ENCODE peak calls at places on chromosomes 1 and 21, in four cellular contexts. D is WTC11, C is T-helper 9 cell, A is endothelial cell. P is an unnamed sample.

GRCh38 chr1:186894415-186894814 is 65.7 kb downstream of the PLA2G4A start:
- DNase-seq in D (no peak), C (no peak), A (no peak), P (no peak)

GRCh38 chr1:230636575-230637163 is 5.6 kb upstream of the COG2 start:
- DNase-seq in D (no peak), C (no peak), A (no peak), P (no peak)

GRCh38 chr1:29122987-29123870 is 474 bp downstream of the TMEM200B start:
- DNase-seq in D (peak), C (peak), A (peak), P (no peak)

GRCh38 chr1:188669715-188670114 is 1807.9 kb downstream of the BRINP3 start:
- DNase-seq in D (no peak), C (no peak), A (no peak), P (no peak)

GRCh38 chr1:156852414-156852874 is 6.5 kb downstream of the INSRR start:
- DNase-seq in D (no peak), C (no peak), A (no peak), P (peak)

GRCh38 chr1:66337249-66337648 is 196.7 kb upstream of the SGIP1 start:
- DNase-seq in D (no peak), C (no peak), A (no peak), P (no peak)

GRCh38 chr1:207922554-207922953 is 11.6 kb upstream of the CD34 start:
- DNase-seq in D (no peak), C (no peak), A (peak), P (no peak)

GRCh38 chr1:204837440-204838084 is 33.1 kb upstream of the NFASC start:
- DNase-seq in D (peak), C (peak), A (peak), P (no peak)

GRCh38 chr1:40830419-40830943 is 31.7 kb downstream of the CITED4 start:
- DNase-seq in D (no peak), C (no peak), A (no peak), P (no peak)

GRCh38 chr1:31765041-31765467 is 914 bp upstream of the ADGRB2 start:
- DNase-seq in D (peak), C (no peak), A (peak), P (peak)

GRCh38 chr21:16198546-16198945 is 468.8 kb downstream of the USP25 start:
- DNase-seq in D (no peak), C (no peak), A (no peak), P (peak)

GRCh38 chr1:231828182-231828920 is 201.8 kb downstream of the DISC1 start:
- DNase-seq in D (no peak), C (no peak), A (no peak), P (no peak)

GRCh38 chr1:201739492-201740085 is 89.4 kb upstream of the IPO9 start:
- DNase-seq in D (peak), C (peak), A (peak), P (peak)

GRCh38 chr1:40316595-40317393 is at the start of gene COL9A2:
- DNase-seq in D (peak), C (peak), A (peak), P (peak)

GRCh38 chr1:22143065-22143514 is at the start of gene WNT4:
- DNase-seq in D (peak), C (peak), A (peak), P (no peak)

GRCh38 chr1:76933847-76934657 is 66.8 kb downstream of the ST6GALNAC5 start:
- DNase-seq in D (no peak), C (no peak), A (no peak), P (no peak)

GRCh38 chr1:26276432-26276838 is 3.5 kb upstream of the SH3BGRL3 start:
- DNase-seq in D (no peak), C (no peak), A (no peak), P (no peak)

GRCh38 chr1:44418022-44418673 is 13.1 kb downstream of the RNF220 start:
- DNase-seq in D (peak), C (no peak), A (peak), P (no peak)

GRCh38 chr1:16172964-16173446 is 17.1 kb upstream of the EPHA2 start:
- DNase-seq in D (no peak), C (no peak), A (no peak), P (no peak)

GRCh38 chr1:143680304-143680703 is 291.5 kb downstream of the FAM72C start:
- DNase-seq in D (no peak), C (no peak), A (no peak), P (no peak)

GRCh38 chr1:231731262-231731661 is 104.7 kb downstream of the DISC1 start:
- DNase-seq in D (no peak), C (no peak), A (no peak), P (no peak)

GRCh38 chr1:65995928-65996327 is 203.2 kb downstream of the PDE4B start:
- DNase-seq in D (no peak), C (no peak), A (no peak), P (no peak)

GRCh38 chr1:109619655-109620395 is at the start of gene AMPD2:
- DNase-seq in D (peak), C (peak), A (peak), P (peak)

GRCh38 chr1:113760102-113760804 is 967 bp upstream of the PHTF1 start:
- DNase-seq in D (no peak), C (no peak), A (no peak), P (no peak)

P was measured in pons.